ENCODE peak calls at places on chromosomes 2 and 18, in seven cellular contexts. K is ovary, S is HepG2, C is sigmoid colon, L is stomach, T is tibial nerve, I is esophagus muscularis mucosa. P is an unnamed sample. For H3K36me3, the result is how much of the 10 kb centered on the place peaks cover.

GRCh38 chr18:68454511-68455228 is 260.2 kb downstream of the TMX3 start:
- DNase-seq in T (no peak), K (no peak), I (no peak), S (no peak), L (no peak), C (no peak), P (no peak)

GRCh38 chr2:2836343-2837070 is 505.4 kb upstream of the MYT1L start:
- DNase-seq in S (no peak), K (no peak), C (no peak), I (no peak), L (no peak), T (no peak), P (no peak)

GRCh38 chr2:142954488-142954887 is 77.0 kb downstream of the KYNU start:
- DNase-seq in T (no peak), C (no peak), K (no peak), I (no peak), L (no peak), S (no peak), P (no peak)

GRCh38 chr2:217756375-217757107 is 246.3 kb downstream of the TNS1 start:
- DNase-seq in S (peak), T (peak), L (peak), C (peak), K (peak), I (no peak), P (peak)

GRCh38 chr2:75211371-75211770 is 12.1 kb upstream of the TACR1 start:
- DNase-seq in L (no peak), S (no peak), C (no peak), K (no peak), I (no peak), T (no peak), P (no peak)

GRCh38 chr2:166372046-166372445 is 3.7 kb downstream of the SCN9A start:
- DNase-seq in C (no peak), L (no peak), I (no peak), S (peak), T (no peak), K (no peak), P (no peak)

GRCh38 chr2:170712653-170713279 is 2.4 kb upstream of the SP5 start:
- DNase-seq in L (no peak), T (no peak), K (no peak), S (no peak), I (no peak), C (no peak), P (no peak)

GRCh38 chr2:19349911-19350677 is 8.3 kb downstream of the OSR1 start:
- DNase-seq in C (no peak), I (peak), S (peak), T (no peak), L (no peak), K (no peak), P (peak)

GRCh38 chr2:229235136-229235914 is 35.8 kb downstream of the PID1 start:
- DNase-seq in L (no peak), C (peak), T (peak), K (no peak), I (no peak), S (no peak), P (no peak)

GRCh38 chr2:140747097-140747496 is 1383.7 kb downstream of the LRP1B start:
- DNase-seq in I (no peak), L (no peak), K (no peak), S (no peak), T (no peak), C (no peak), P (no peak)

GRCh38 chr2:233802132-233802815 is 24.1 kb downstream of the MROH2A start:
- DNase-seq in I (peak), L (peak), C (no peak), T (no peak), S (no peak), K (no peak), P (no peak)

GRCh38 chr18:58579561-58580047 is 49.3 kb downstream of the ALPK2 start:
- DNase-seq in L (no peak), T (no peak), I (no peak), C (no peak), K (no peak), S (peak), P (no peak)

GRCh38 chr18:8767356-8767755 is 62.0 kb downstream of the MTCL1 start:
- DNase-seq in C (no peak), I (no peak), S (no peak), L (no peak), K (no peak), T (no peak), P (no peak)

GRCh38 chr2:85053802-85054201 is 79.4 kb upstream of the TCF7L1 start:
- DNase-seq in S (peak), K (no peak), I (no peak), L (no peak), C (no peak), T (no peak), P (peak)

GRCh38 chr2:150812664-150813408 is 325.4 kb upstream of the RND3 start:
- DNase-seq in T (no peak), K (no peak), I (no peak), L (no peak), S (no peak), C (no peak), P (no peak)

GRCh38 chr2:118423776-118424175 is 335.5 kb downstream of the INSIG2 start:
- DNase-seq in K (no peak), L (no peak), I (no peak), C (no peak), T (no peak), S (no peak), P (no peak)

GRCh38 chr2:231904161-231904611 is 22.0 kb downstream of the NPPC start:
- DNase-seq in K (no peak), S (no peak), C (no peak), I (no peak), T (no peak), L (no peak), P (peak)

GRCh38 chr2:233145726-233146125 is 85.6 kb downstream of the INPP5D start:
- DNase-seq in S (no peak), K (no peak), L (no peak), C (no peak), I (no peak), T (no peak), P (no peak)

GRCh38 chr2:234334146-234334545 is 162.7 kb downstream of the ARL4C start:
- DNase-seq in K (no peak), T (no peak), L (no peak), S (no peak), C (no peak), I (no peak), P (no peak)

GRCh38 chr18:10320848-10321247 is 133.6 kb upstream of the APCDD1 start:
- DNase-seq in C (no peak), L (no peak), T (peak), K (no peak), S (no peak), I (no peak), P (no peak)

GRCh38 chr2:37784759-37785149 is 113.3 kb upstream of the CDC42EP3 start:
- DNase-seq in S (no peak), C (no peak), K (no peak), L (no peak), T (no peak), I (no peak), P (no peak)

GRCh38 chr2:62334440-62335058 is 138.6 kb downstream of the B3GNT2 start:
- DNase-seq in L (no peak), T (no peak), I (no peak), C (no peak), S (no peak), K (no peak), P (no peak)

GRCh38 chr2:117801826-117802225 is 12.7 kb upstream of the DDX18 start:
- DNase-seq in I (no peak), L (no peak), S (no peak), C (no peak), T (no peak), K (no peak), P (no peak)

GRCh38 chr2:236162804-236163482 is 5.2 kb downstream of the GBX2 start:
- DNase-seq in L (no peak), T (no peak), C (no peak), I (no peak), S (no peak), K (no peak), P (no peak)

GRCh38 chr2:238250896-238251295 is 11.1 kb upstream of the HES6 start:
- DNase-seq in T (no peak), C (no peak), S (no peak), K (no peak), L (no peak), I (no peak), P (no peak)
- TF ChIP-seq CTCF in T (no peak), C (no peak), S (no peak), K (no peak), L (no peak), I (no peak), P (no peak)

GRCh38 chr18:76956648-76957047 is 134.3 kb downstream of the ZNF236 start:
- DNase-seq in C (no peak), T (no peak), S (no peak), L (peak), I (no peak), K (no peak), P (no peak)

GRCh38 chr18:76955529-76956170 is 133.3 kb downstream of the ZNF236 start:
- DNase-seq in S (no peak), I (no peak), T (no peak), L (peak), C (no peak), K (no peak), P (peak)

GRCh38 chr18:76958692-76959341 is 136.5 kb downstream of the ZNF236 start:
- DNase-seq in T (no peak), C (no peak), K (no peak), I (no peak), L (peak), S (no peak), P (no peak)

GRCh38 chr18:76959605-76960004 is 137.2 kb downstream of the ZNF236 start:
- DNase-seq in C (no peak), T (no peak), K (no peak), I (no peak), L (no peak), S (no peak), P (no peak)

DNA sequence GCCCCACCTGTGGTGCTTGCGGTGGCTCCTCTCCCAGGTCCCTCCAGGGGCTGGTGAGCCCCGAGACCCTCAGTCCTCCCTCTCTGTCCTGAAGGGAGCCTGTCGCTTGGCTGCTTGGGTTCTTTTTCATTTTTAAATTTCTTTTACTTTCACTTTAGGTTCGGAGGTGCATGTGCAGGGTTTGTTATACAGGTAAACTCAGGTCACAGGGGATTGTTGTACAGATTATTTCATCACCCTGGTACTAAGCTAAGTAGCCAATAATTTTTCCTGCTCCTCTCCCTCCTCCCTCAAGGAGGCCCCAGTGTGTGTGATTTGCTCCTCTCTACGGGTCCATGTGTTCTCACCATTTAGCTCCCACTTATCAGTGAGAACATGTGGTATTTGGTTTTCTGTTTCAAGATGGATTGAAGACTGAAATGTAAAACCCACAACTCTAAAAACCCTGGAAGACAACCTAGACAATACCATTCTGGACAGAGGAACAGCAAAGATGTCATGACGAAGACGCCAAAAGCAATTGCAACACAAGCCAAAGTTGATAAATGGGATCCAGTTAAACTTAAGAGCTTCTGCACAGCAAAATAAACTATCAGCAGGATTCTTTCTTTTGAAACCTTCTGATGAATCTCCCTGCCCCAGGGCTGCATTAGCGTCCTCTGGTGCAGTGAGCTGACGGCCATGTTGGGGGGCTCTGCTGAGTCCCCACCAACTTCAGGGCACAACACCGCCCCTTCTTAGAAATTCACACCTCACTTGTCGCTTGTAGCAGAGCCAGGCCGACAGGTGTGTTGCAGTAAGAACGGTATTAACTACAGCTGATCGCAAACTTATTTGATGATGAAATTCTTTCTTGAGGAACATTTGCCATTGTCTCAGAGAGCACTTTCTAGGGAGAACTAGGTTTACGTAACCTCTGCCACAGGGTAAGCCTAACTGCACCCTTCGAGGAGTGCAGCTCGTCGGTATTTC is 135.3 kb downstream of the ZNF236 start:
- DNase-seq in S (no peak), C (no peak), K (no peak), L (no peak), T (no peak), I (peak), P (no peak)
- H3K36me3 ChIP-seq in S (under half), C (half or more), K (under half), L (half or more), T (under half), I (half or more), P (under half)

GRCh38 chr2:169676357-169676756 is 17.8 kb downstream of the CFAP210 start:
- DNase-seq in L (no peak), S (no peak), I (no peak), K (no peak), C (no peak), T (no peak), P (no peak)
- TF ChIP-seq EP300 in L (no peak), S (no peak), I (no peak), K (no peak), C (no peak), T (no peak), P (no peak)

DNA sequence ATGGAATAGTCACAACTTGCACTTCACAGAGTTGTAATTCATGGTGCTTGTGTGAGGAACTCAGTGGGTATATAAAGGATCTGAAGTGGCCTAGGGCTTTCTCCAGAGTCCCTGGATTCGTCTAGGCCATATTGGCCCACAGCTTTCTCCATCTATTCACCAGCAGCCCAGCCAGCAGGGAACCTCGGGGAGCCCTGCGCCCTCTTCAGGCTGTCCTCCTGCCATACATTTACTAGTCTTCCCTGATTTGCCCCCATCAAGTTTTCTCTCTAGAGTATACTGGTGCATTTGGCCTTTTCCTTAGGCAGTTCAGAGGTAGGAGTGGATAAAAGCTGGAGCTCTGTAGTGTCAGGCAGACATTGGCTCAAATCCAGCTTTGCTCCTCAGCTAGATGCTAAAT is 278.3 kb downstream of the MYCN start:
- DNase-seq in T (no peak), S (peak), C (no peak), K (no peak), I (no peak), L (peak), P (peak)
- TF ChIP-seq CTCF in T (no peak), S (peak), C (no peak), K (no peak), I (peak), L (peak), P (peak)

DNA sequence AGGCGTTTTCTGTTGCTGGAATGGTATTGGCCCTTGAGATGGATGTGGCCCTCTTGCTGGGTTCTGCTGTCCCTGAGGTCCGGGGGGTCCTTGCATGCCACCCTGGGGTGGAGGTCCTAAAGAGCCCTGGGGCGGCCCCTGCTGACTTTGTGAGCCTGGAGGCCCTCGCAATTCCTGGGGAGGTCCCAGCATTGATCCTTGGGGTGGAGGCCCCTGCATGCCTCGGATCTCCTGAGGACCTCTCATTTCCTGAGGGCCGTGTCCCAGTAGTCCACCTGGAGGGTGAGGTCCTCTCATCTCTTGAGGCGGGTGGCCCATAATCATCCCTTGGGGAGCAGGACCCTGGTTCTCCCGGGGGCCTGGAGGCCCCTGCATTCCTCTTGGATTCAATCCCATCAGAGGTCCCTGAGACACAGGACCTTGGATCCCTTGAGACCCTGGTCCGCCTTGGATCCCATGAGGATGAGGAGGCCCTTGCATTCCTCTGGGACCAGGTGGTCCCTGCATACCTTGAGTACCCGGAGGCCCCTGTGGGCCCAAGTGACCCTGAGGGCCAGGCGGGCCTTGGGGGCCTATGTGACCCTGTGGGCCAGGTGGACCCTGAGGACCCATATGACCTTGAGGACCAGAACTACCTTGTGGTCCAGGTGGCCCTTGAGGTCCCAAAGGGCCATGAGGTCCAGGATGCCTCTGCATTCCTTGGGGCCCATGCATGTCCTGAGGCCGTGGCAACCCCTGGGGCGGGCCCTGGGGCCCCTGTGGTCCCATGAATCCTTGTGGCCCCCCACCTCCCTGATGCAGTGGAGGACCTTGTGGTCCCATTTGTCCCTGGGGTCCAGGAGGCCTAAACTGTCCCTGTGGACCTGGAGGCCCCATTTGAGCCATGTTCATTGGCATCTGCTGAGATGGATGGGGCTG is 18.3 kb downstream of the SFT2D3 start:
- DNase-seq in C (no peak), K (no peak), L (no peak), I (no peak), S (no peak), T (no peak), P (no peak)
- H3K36me3 ChIP-seq in C (half or more), K (under half), L (half or more), I (half or more), S (half or more), T (under half), P (under half)

GRCh38 chr2:160126315-160126714 is 63.9 kb upstream of the PLA2R1 start:
- DNase-seq in S (no peak), C (no peak), T (no peak), L (no peak), I (no peak), K (no peak), P (no peak)

GRCh38 chr2:160126756-160127155 is 64.3 kb upstream of the PLA2R1 start:
- DNase-seq in T (no peak), S (no peak), I (no peak), L (no peak), K (no peak), C (no peak), P (no peak)

GRCh38 chr2:160125828-160126227 is 63.4 kb upstream of the PLA2R1 start:
- DNase-seq in T (no peak), C (no peak), K (no peak), I (no peak), L (no peak), S (no peak), P (no peak)

DNA sequence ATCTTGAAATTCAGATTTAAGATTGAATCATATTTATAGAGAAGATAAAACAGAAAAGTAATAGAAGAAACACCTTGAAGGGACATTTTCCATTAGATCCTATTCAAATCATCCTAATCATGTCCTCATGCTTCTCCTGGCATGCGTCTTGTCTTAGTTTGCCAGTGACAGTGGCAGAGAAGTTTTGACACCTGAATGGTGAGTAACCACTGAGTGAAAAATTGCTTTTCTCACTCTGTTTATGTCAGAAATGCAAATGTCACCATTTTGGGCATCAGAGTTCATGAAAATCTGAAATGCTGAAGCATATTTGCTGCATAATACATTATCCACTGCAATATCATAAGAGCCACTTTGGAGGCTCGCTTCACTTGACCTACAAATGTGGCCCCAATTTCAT is 63.0 kb upstream of the PLA2R1 start:
- DNase-seq in C (no peak), S (no peak), T (no peak), I (no peak), K (no peak), L (no peak), P (no peak)
- TF ChIP-seq EP300 in C (no peak), S (no peak), T (no peak), I (no peak), K (no peak), L (no peak), P (no peak)

GRCh38 chr2:138103156-138103555 is 138.9 kb downstream of the HNMT start:
- DNase-seq in T (no peak), L (no peak), K (no peak), C (no peak), I (no peak), S (no peak), P (no peak)
- TF ChIP-seq CTCF in T (no peak), L (no peak), K (no peak), C (no peak), I (no peak), S (no peak), P (no peak)

GRCh38 chr2:224354631-224355211 is 47.2 kb downstream of the FAM124B start:
- DNase-seq in L (no peak), S (no peak), C (no peak), T (no peak), I (peak), K (no peak), P (no peak)
- H3K36me3 ChIP-seq in L (under half), S (under half), C (under half), T (under half), I (under half), K (under half), P (under half)

DNA sequence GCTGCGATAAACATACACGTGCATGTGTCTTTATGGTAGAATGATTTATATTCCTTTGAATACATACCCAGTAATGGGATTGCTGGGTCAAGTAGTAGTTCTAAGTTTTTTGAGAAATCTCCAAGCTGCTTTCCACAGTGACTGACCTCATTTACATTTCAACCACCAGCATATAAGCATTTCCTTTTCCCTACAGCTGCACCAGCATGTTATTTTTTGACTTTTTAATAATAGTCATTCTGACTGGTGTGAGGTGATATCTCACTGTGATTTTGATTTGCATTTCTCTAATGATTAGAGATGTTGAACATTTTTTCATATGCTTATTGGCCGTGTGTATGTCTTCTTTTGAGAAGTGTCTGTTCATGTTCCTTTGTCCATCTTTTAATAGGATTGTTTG is 22.8 kb downstream of the GALNT1 start:
- DNase-seq in S (no peak), I (no peak), L (no peak), C (no peak), T (no peak), K (no peak), P (no peak)
- TF ChIP-seq EP300 in S (no peak), I (no peak), L (no peak), C (no peak), T (no peak), K (no peak), P (no peak)